ENCODE peak calls at places on chromosomes 7 and 10, in five cellular contexts. C, S, E, Q and J are unnamed samples. For H3K9me3 and H3K4me1, the result is how much of the 10 kb centered on the place peaks cover.

GRCh38 chr7:49774459-49775064 is 1.1 kb downstream of the VWC2 start:
- DNase-seq in E (no peak), C (no peak), S (no peak), Q (no peak), J (no peak)

GRCh38 chr10:97210576-97210975 is 24.8 kb upstream of the SLIT1 start:
- DNase-seq in Q (peak), S (peak), C (peak), E (peak), J (peak)

GRCh38 chr7:124843336-124843735 is 77.7 kb upstream of the GPR37 start:
- DNase-seq in C (no peak), S (no peak), E (no peak), Q (no peak), J (no peak)

GRCh38 chr7:80583901-80584300 is 54.5 kb upstream of the CD36 start:
- DNase-seq in S (no peak), C (no peak), Q (no peak), E (peak), J (peak)

GRCh38 chr7:19405546-19405945 is 260.3 kb upstream of the FERD3L start:
- DNase-seq in S (no peak), C (no peak), Q (no peak), E (no peak), J (peak)

GRCh38 chr10:35875281-35875680 is 233.2 kb upstream of the FZD8 start:
- DNase-seq in S (no peak), C (peak), Q (no peak), E (no peak), J (peak)

GRCh38 chr7:31633894-31634494 is 53.0 kb upstream of the PPP1R17 start:
- DNase-seq in S (peak), E (peak), C (peak), Q (peak), J (peak)

GRCh38 chr7:80611779-80612178 is 26.7 kb upstream of the CD36 start:
- DNase-seq in S (no peak), E (peak), Q (no peak), C (peak), J (peak)

GRCh38 chr10:1476106-1476803 is 261.1 kb downstream of the ADARB2 start:
- DNase-seq in S (no peak), E (no peak), C (no peak), Q (no peak), J (no peak)

GRCh38 chr7:134153493-134154093 is 26.5 kb downstream of the LRGUK start:
- DNase-seq in E (no peak), Q (no peak), S (no peak), C (no peak), J (peak)

GRCh38 chr7:4239991-4240812 is 441.9 kb upstream of the FOXK1 start:
- DNase-seq in E (no peak), C (no peak), S (no peak), Q (no peak), J (no peak)

GRCh38 chr7:129607471-129608120 is 3.9 kb upstream of the NRF1 start:
- DNase-seq in C (peak), E (no peak), S (peak), Q (peak), J (peak)

GRCh38 chr7:135602304-135602703 is 44.6 kb downstream of the NUP205 start:
- DNase-seq in S (no peak), E (no peak), C (no peak), Q (no peak), J (peak)

GRCh38 chr10:104326991-104327610 is 11.2 kb downstream of the ITPRIP start:
- DNase-seq in C (no peak), S (no peak), E (no peak), Q (no peak), J (no peak)

GRCh38 chr7:105096306-105096705 is 82.3 kb downstream of the KMT2E start:
- DNase-seq in C (no peak), S (no peak), E (no peak), Q (no peak), J (no peak)
- H3K9me3 ChIP-seq in C (under half), S (under half), E (under half), Q (under half), J (under half)

DNA sequence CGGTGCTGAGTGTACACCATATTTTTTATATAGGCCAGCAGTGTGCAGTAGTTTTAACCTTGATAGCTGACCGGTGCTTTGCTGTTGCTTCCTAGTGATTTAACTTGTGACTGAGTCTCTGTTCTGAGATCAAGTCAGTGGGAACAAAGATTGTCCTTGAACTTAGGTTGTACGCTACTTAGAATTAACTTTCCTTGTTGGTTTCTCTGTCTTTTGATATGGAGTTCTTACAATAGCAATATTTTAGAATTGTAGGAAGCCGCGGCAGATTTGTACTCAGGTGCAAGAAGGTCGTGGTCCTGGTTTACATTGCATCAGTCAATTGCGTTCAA is 1.3 kb downstream of the DDX21 start:
- DNase-seq in S (no peak), Q (no peak), E (no peak), C (no peak), J (no peak)
- H3K4me1 ChIP-seq in S (under half), Q (under half), E (under half), C (under half), J (under half)

GRCh38 chr10:133126431-133127290 is 33.4 kb upstream of the KNDC1 start:
- DNase-seq in S (no peak), E (peak), C (no peak), Q (no peak), J (no peak)
- H3K9me3 ChIP-seq in S (under half), E (under half), C (under half), Q (under half), J (under half)

GRCh38 chr7:44963526-44964290 is 15.1 kb downstream of the MYO1G start:
- DNase-seq in S (no peak), E (no peak), C (peak), Q (no peak), J (no peak)
- H3K4me1 ChIP-seq in S (under half), E (under half), C (under half), Q (under half), J (under half)

DNA sequence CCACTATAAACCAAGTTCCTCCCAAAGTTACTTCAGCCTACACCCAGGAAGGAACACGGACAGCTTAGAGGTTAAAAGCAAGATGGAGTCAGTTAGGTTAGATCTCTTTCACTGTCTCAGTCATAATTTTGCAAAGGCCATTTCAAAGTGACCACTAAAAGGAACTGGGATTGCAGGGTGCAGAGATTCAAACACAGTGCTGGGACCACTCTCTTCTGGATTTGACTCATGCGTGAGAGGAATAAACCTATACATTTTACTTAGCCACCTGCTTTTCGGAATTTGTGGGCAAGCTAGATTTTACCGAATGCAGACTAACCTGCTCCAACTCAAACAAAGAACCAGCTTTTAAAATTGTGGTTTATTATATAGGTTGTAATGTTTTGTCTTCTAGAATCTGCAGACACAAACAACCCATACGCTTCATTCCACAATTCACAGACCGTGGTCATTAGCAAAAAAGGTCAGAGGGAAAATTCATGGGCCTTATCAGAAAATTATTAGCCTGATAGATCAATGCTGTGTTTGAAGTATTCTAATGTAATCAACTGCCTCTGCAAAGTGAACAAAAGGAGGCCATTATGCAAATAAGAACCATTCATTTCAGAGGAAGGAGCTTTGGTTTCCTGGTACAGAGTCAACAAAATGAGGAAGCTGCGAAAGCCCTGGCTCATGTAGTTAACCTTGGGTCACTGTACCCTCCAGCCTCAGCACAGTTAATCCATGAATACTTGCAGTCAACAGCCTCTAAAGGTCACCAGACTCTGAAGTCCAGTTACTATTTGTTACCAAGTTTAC is 342.7 kb upstream of the KLF6 start:
- DNase-seq in C (peak), S (peak), Q (peak), E (no peak), J (peak)
- H3K9me3 ChIP-seq in C (under half), S (under half), Q (under half), E (under half), J (under half)

GRCh38 chr7:77651544-77652162 is 44.6 kb upstream of the RSBN1L start:
- DNase-seq in Q (peak), C (peak), S (peak), E (no peak), J (peak)
- H3K4me1 ChIP-seq in Q (under half), C (under half), S (under half), E (under half), J (under half)